ENCODE peak calls at places on chromosomes 5 and 9, in eight cellular contexts. One of them, this sample, is unnamed.

GRCh38 chr9:122164286-122164685 is 4.6 kb downstream of the MORN5 start:
- DNase-seq in WERI-Rb-1: no peak
- DNase-seq in BE2C: no peak
- DNase-seq in heart right ventricle: no peak
- DNase-seq in foreskin fibroblast: no peak
- DNase-seq in AG04449: no peak
- DNase-seq in PC-9: no peak
- DNase-seq in DND-41: no peak
- DNase-seq in this sample: no peak

GRCh38 chr5:80934751-80935150 is 25.4 kb upstream of the RASGRF2 start:
- DNase-seq in WERI-Rb-1: no peak
- DNase-seq in BE2C: no peak
- DNase-seq in heart right ventricle: no peak
- DNase-seq in foreskin fibroblast: no peak
- DNase-seq in AG04449: no peak
- DNase-seq in PC-9: no peak
- DNase-seq in DND-41: no peak
- DNase-seq in this sample: no peak

GRCh38 chr5:31815394-31815793 is 176.5 kb downstream of the PDZD2 start:
- DNase-seq in WERI-Rb-1: no peak
- DNase-seq in BE2C: no peak
- DNase-seq in heart right ventricle: no peak
- DNase-seq in foreskin fibroblast: no peak
- DNase-seq in AG04449: no peak
- DNase-seq in PC-9: no peak
- DNase-seq in DND-41: no peak
- DNase-seq in this sample: no peak

GRCh38 chr9:111599092-111599947 is at the start of gene PTGR1:
- DNase-seq in WERI-Rb-1: peak; percentile 90
- DNase-seq in BE2C: peak; percentile 39
- DNase-seq in heart right ventricle: peak; percentile 90
- DNase-seq in foreskin fibroblast: peak; percentile 90
- DNase-seq in AG04449: peak; percentile 38
- DNase-seq in PC-9: peak; percentile 86
- DNase-seq in DND-41: no peak
- DNase-seq in this sample: peak; percentile 54

GRCh38 chr9:93072383-93072795 is 13.9 kb downstream of the SUSD3 start:
- DNase-seq in WERI-Rb-1: no peak
- DNase-seq in BE2C: peak; percentile 44
- DNase-seq in heart right ventricle: no peak
- DNase-seq in foreskin fibroblast: no peak
- DNase-seq in AG04449: peak; percentile 4
- DNase-seq in PC-9: no peak
- DNase-seq in DND-41: peak; percentile 52
- DNase-seq in this sample: no peak

GRCh38 chr9:32839013-32839442 is 55.7 kb downstream of the TMEM215 start:
- DNase-seq in WERI-Rb-1: no peak
- DNase-seq in BE2C: no peak
- DNase-seq in heart right ventricle: no peak
- DNase-seq in foreskin fibroblast: no peak
- DNase-seq in AG04449: no peak
- DNase-seq in PC-9: no peak
- DNase-seq in DND-41: no peak
- DNase-seq in this sample: no peak

GRCh38 chr5:119343766-119344165 is 12.1 kb upstream of the TNFAIP8 start:
- DNase-seq in WERI-Rb-1: no peak
- DNase-seq in BE2C: no peak
- DNase-seq in heart right ventricle: no peak
- DNase-seq in foreskin fibroblast: no peak
- DNase-seq in AG04449: no peak
- DNase-seq in PC-9: no peak
- DNase-seq in DND-41: no peak
- DNase-seq in this sample: no peak

GRCh38 chr5:168592014-168592368 is 12.8 kb upstream of the PANK3 start:
- DNase-seq in WERI-Rb-1: no peak
- DNase-seq in BE2C: no peak
- DNase-seq in heart right ventricle: no peak
- DNase-seq in foreskin fibroblast: peak; percentile 42
- DNase-seq in AG04449: peak; percentile 29
- DNase-seq in PC-9: peak; percentile 26
- DNase-seq in DND-41: no peak
- DNase-seq in this sample: peak; percentile 25

GRCh38 chr9:5851445-5851844 is 18.5 kb upstream of the ERMP1 start:
- DNase-seq in WERI-Rb-1: no peak
- DNase-seq in BE2C: no peak
- DNase-seq in heart right ventricle: no peak
- DNase-seq in foreskin fibroblast: peak; percentile 76
- DNase-seq in AG04449: no peak
- DNase-seq in PC-9: no peak
- DNase-seq in DND-41: no peak
- DNase-seq in this sample: peak; percentile 47

GRCh38 chr5:178580556-178580955 is 9.6 kb downstream of the COL23A1 start:
- DNase-seq in WERI-Rb-1: no peak
- DNase-seq in BE2C: no peak
- DNase-seq in heart right ventricle: no peak
- DNase-seq in foreskin fibroblast: no peak
- DNase-seq in AG04449: no peak
- DNase-seq in PC-9: no peak
- DNase-seq in DND-41: no peak
- DNase-seq in this sample: no peak

GRCh38 chr5:154475613-154476342 is 2.2 kb downstream of the HAND1 start:
- DNase-seq in WERI-Rb-1: peak; percentile 88
- DNase-seq in BE2C: no peak
- DNase-seq in heart right ventricle: no peak
- DNase-seq in foreskin fibroblast: no peak
- DNase-seq in AG04449: no peak
- DNase-seq in PC-9: no peak
- DNase-seq in DND-41: no peak
- DNase-seq in this sample: no peak

GRCh38 chr9:95494022-95494415 is 22.8 kb downstream of the PTCH1 start:
- DNase-seq in WERI-Rb-1: peak; percentile 92
- DNase-seq in BE2C: peak; percentile 87
- DNase-seq in heart right ventricle: no peak
- DNase-seq in foreskin fibroblast: no peak
- DNase-seq in AG04449: no peak
- DNase-seq in PC-9: no peak
- DNase-seq in DND-41: no peak
- DNase-seq in this sample: no peak

GRCh38 chr5:162796507-162796906 is 640.9 kb upstream of the CCNG1 start:
- DNase-seq in WERI-Rb-1: no peak
- DNase-seq in BE2C: no peak
- DNase-seq in heart right ventricle: no peak
- DNase-seq in foreskin fibroblast: no peak
- DNase-seq in AG04449: no peak
- DNase-seq in PC-9: no peak
- DNase-seq in DND-41: no peak
- DNase-seq in this sample: no peak

GRCh38 chr9:77605449-77606220 is 42.5 kb downstream of the GNA14 start:
- DNase-seq in WERI-Rb-1: no peak
- DNase-seq in BE2C: no peak
- DNase-seq in heart right ventricle: no peak
- DNase-seq in foreskin fibroblast: no peak
- DNase-seq in AG04449: no peak
- DNase-seq in PC-9: no peak
- DNase-seq in DND-41: no peak
- DNase-seq in this sample: no peak
- TF ChIP-seq CTCF in WERI-Rb-1: no peak
- TF ChIP-seq CTCF in BE2C: no peak
- TF ChIP-seq CTCF in heart right ventricle: no peak
- TF ChIP-seq CTCF in foreskin fibroblast: no peak
- TF ChIP-seq CTCF in AG04449: no peak
- TF ChIP-seq CTCF in PC-9: no peak
- TF ChIP-seq CTCF in DND-41: no peak
- TF ChIP-seq CTCF in this sample: no peak

DNA sequence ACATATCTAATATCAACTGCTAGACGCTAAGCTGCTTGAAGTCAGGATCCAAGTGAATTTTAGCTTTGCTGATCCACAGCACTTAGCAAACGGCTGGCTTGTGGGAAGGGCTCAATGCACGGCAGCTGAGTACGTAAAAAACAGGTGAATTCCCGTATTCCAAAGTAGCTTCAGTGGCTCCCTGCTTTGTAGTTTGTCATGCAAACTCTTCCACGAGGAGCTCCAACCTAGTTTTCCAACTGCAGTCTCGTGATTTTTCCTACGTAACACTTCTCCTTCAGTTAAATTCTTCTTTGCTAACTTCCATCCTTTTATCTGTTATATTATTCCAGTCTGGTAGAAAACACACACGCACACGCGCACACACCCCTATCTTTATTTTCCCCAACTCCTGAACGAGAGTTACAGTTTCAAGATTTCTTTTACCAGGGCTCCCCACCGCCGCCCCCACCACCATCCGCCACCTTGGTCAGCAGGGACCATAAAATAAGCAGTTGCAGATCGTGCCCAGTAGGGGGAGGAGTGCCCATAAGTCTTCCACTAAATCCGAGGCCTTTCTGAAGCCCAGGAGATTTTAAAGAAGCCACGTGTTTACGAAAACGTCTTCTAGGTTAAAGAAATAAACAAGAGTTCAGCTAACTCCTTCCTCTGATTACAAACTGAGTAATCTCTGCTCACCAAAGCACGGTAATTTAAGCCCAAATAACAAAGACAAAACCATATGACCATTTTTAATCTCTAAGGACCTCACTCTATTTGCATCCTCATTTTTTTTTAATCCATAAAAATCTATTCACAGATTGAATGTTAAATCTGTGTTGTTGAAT is 34.8 kb upstream of the TRIO start:
- DNase-seq in WERI-Rb-1: peak; percentile 68
- DNase-seq in BE2C: peak; percentile 68
- DNase-seq in heart right ventricle: peak; percentile 65
- DNase-seq in foreskin fibroblast: peak; percentile 78
- DNase-seq in AG04449: no peak
- DNase-seq in PC-9: peak; percentile 81
- DNase-seq in DND-41: no peak
- DNase-seq in this sample: peak; percentile 58
- H3K4me3 ChIP-seq in WERI-Rb-1: peak overlapping the region; percentile 3
- H3K4me3 ChIP-seq in BE2C: peak overlapping the region; percentile 34
- H3K4me3 ChIP-seq in heart right ventricle: peak overlapping the region; percentile 41
- H3K4me3 ChIP-seq in foreskin fibroblast: peak overlapping the region; percentile 6
- H3K4me3 ChIP-seq in AG04449: no peak overlapping the region
- H3K4me3 ChIP-seq in PC-9: no peak overlapping the region
- H3K4me3 ChIP-seq in DND-41: no peak overlapping the region
- H3K4me3 ChIP-seq in this sample: no peak overlapping the region

GRCh38 chr5:134550271-134551214 is 25.1 kb downstream of the JADE2 start:
- DNase-seq in WERI-Rb-1: no peak
- DNase-seq in BE2C: no peak
- DNase-seq in heart right ventricle: no peak
- DNase-seq in foreskin fibroblast: no peak
- DNase-seq in AG04449: no peak
- DNase-seq in PC-9: no peak
- DNase-seq in DND-41: no peak
- DNase-seq in this sample: no peak
- TF ChIP-seq CTCF in WERI-Rb-1: no peak
- TF ChIP-seq CTCF in BE2C: no peak
- TF ChIP-seq CTCF in heart right ventricle: no peak
- TF ChIP-seq CTCF in foreskin fibroblast: no peak
- TF ChIP-seq CTCF in AG04449: no peak
- TF ChIP-seq CTCF in PC-9: no peak
- TF ChIP-seq CTCF in DND-41: no peak
- TF ChIP-seq CTCF in this sample: no peak

GRCh38 chr9:136978865-136979544 is 1.7 kb downstream of the PTGDS start:
- DNase-seq in WERI-Rb-1: no peak
- DNase-seq in BE2C: no peak
- DNase-seq in heart right ventricle: no peak
- DNase-seq in foreskin fibroblast: no peak
- DNase-seq in AG04449: no peak
- DNase-seq in PC-9: no peak
- DNase-seq in DND-41: no peak
- DNase-seq in this sample: no peak
- H3K4me3 ChIP-seq in WERI-Rb-1: no peak overlapping the region
- H3K4me3 ChIP-seq in BE2C: no peak overlapping the region
- H3K4me3 ChIP-seq in heart right ventricle: peak overlapping the region; percentile 24
- H3K4me3 ChIP-seq in foreskin fibroblast: no peak overlapping the region
- H3K4me3 ChIP-seq in AG04449: no peak overlapping the region
- H3K4me3 ChIP-seq in PC-9: no peak overlapping the region
- H3K4me3 ChIP-seq in DND-41: no peak overlapping the region
- H3K4me3 ChIP-seq in this sample: no peak overlapping the region

GRCh38 chr9:116313638-116314037 is 160.0 kb downstream of the PAPPA start:
- DNase-seq in WERI-Rb-1: no peak
- DNase-seq in BE2C: no peak
- DNase-seq in heart right ventricle: no peak
- DNase-seq in foreskin fibroblast: no peak
- DNase-seq in AG04449: no peak
- DNase-seq in PC-9: no peak
- DNase-seq in DND-41: no peak
- DNase-seq in this sample: no peak
- TF ChIP-seq CTCF in WERI-Rb-1: peak; percentile 18
- TF ChIP-seq CTCF in BE2C: no peak
- TF ChIP-seq CTCF in heart right ventricle: no peak
- TF ChIP-seq CTCF in foreskin fibroblast: no peak
- TF ChIP-seq CTCF in AG04449: no peak
- TF ChIP-seq CTCF in PC-9: peak; percentile 26
- TF ChIP-seq CTCF in DND-41: no peak
- TF ChIP-seq CTCF in this sample: peak; percentile 24

DNA sequence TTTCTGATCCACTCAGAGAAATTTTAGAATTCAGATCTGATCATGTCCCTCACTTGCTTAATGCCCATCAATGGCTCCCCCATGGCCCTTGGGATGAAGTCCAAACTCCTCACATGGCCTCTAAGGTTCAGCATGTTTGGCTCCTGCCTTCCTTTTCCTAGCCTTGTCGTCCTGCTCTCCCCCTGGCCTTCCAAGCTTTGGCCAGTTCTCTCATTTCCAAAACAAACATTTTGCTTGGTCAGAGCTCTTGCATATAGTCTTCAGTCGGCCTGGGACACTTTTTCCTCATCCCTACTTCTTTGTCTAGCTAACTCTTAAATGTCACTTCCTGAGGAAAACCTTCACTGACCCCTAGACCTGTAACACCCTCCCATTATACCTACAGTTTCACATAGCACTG is 37.1 kb upstream of the PPP3R2 start:
- DNase-seq in WERI-Rb-1: no peak
- DNase-seq in BE2C: no peak
- DNase-seq in heart right ventricle: no peak
- DNase-seq in foreskin fibroblast: no peak
- DNase-seq in AG04449: no peak
- DNase-seq in PC-9: no peak
- DNase-seq in DND-41: no peak
- DNase-seq in this sample: no peak
- H3K4me3 ChIP-seq in WERI-Rb-1: no peak overlapping the region
- H3K4me3 ChIP-seq in BE2C: no peak overlapping the region
- H3K4me3 ChIP-seq in heart right ventricle: no peak overlapping the region
- H3K4me3 ChIP-seq in foreskin fibroblast: no peak overlapping the region
- H3K4me3 ChIP-seq in AG04449: no peak overlapping the region
- H3K4me3 ChIP-seq in PC-9: no peak overlapping the region
- H3K4me3 ChIP-seq in DND-41: no peak overlapping the region
- H3K4me3 ChIP-seq in this sample: no peak overlapping the region

This sample was measured in AG09309.